ENCODE peak calls at places on chromosomes 16 and 17, in five cellular contexts. F is anterior cingulate cortex, S is adrenal gland, X is NCI-H1092, V is hippocampal formation. O is an unnamed sample.

GRCh38 chr16:27242868-27243590 is 25.5 kb downstream of the NSMCE1 start:
- DNase-seq in X (no peak), V (no peak), S (peak), F (peak), O (no peak)

GRCh38 chr16:3760518-3760917 is 43.2 kb upstream of the TRAP1 start:
- DNase-seq in X (no peak), S (no peak), F (no peak), V (no peak), O (no peak)

GRCh38 chr17:27559996-27560481 is 70.9 kb upstream of the LGALS9 start:
- DNase-seq in F (no peak), V (peak), X (no peak), S (peak), O (peak)

GRCh38 chr16:23979426-23979825 is 143.6 kb downstream of the PRKCB start:
- DNase-seq in V (no peak), X (no peak), S (no peak), F (no peak), O (no peak)

GRCh38 chr17:60535382-60536279 is 9.6 kb upstream of the APPBP2 start:
- DNase-seq in V (no peak), X (no peak), F (no peak), S (no peak), O (no peak)

GRCh38 chr17:46009681-46010596 is 10.9 kb downstream of the STH start:
- DNase-seq in F (no peak), V (no peak), X (no peak), S (peak), O (no peak)

GRCh38 chr16:68526143-68526781 is 12.8 kb upstream of the ZFP90 start:
- DNase-seq in V (no peak), S (no peak), X (no peak), F (no peak), O (no peak)

GRCh38 chr17:59619313-59620063 is at the start of gene CLTC:
- DNase-seq in X (peak), F (peak), V (peak), S (peak), O (peak)

GRCh38 chr17:17729620-17730249 is 48.5 kb downstream of the RAI1 start:
- DNase-seq in V (no peak), X (no peak), S (peak), F (peak), O (no peak)

GRCh38 chr17:79951361-79952264 is 84.1 kb downstream of the TBC1D16 start:
- DNase-seq in F (peak), V (peak), S (peak), X (no peak), O (peak)

GRCh38 chr16:67163164-67163902 is 1.2 kb upstream of the HSF4 start:
- DNase-seq in S (peak), V (peak), X (peak), F (peak), O (no peak)

GRCh38 chr16:7303014-7303676 is 29.5 kb upstream of the RBFOX1 start:
- DNase-seq in F (no peak), V (no peak), X (peak), S (no peak), O (no peak)

GRCh38 chr17:69761767-69762321 is 313.2 kb upstream of the KCNJ16 start:
- DNase-seq in X (no peak), S (no peak), F (no peak), V (no peak), O (no peak)

GRCh38 chr17:57502696-57503307 is 242.3 kb downstream of the CCDC182 start:
- DNase-seq in F (no peak), S (no peak), X (no peak), V (no peak), O (no peak)

GRCh38 chr16:53083123-53083522 is 28.3 kb downstream of the CHD9 start:
- DNase-seq in V (no peak), X (no peak), F (no peak), S (peak), O (no peak)

GRCh38 chr17:62822080-62822904 is 14.2 kb upstream of the MARCHF10 start:
- DNase-seq in F (no peak), X (no peak), S (peak), V (no peak), O (no peak)

GRCh38 chr17:15884731-15885130 is 60.2 kb upstream of the ADORA2B start:
- DNase-seq in F (no peak), V (no peak), S (no peak), X (no peak), O (no peak)

GRCh38 chr17:81277938-81278693 is 17.0 kb downstream of the SLC38A10 start:
- DNase-seq in F (no peak), V (no peak), X (no peak), S (no peak), O (no peak)

GRCh38 chr17:27975146-27976011 is 67.1 kb upstream of the NLK start:
- DNase-seq in F (no peak), V (no peak), S (no peak), X (no peak), O (no peak)

GRCh38 chr16:1308977-1309885 is at the start of gene UBE2I:
- DNase-seq in S (peak), V (peak), F (peak), X (peak), O (peak)

GRCh38 chr16:78742501-78743283 is 643.2 kb downstream of the WWOX start:
- DNase-seq in S (peak), X (no peak), V (no peak), F (no peak), O (no peak)

GRCh38 chr16:89365044-89365467 is 125.3 kb downstream of the ANKRD11 start:
- DNase-seq in V (no peak), S (no peak), X (no peak), F (no peak), O (no peak)

GRCh38 chr17:37830151-37830993 is 85.5 kb upstream of the HNF1B start:
- DNase-seq in F (no peak), S (no peak), X (no peak), V (no peak), O (no peak)

GRCh38 chr17:38341035-38341721 is 2.6 kb downstream of the GPR179 start:
- DNase-seq in V (peak), X (peak), F (peak), S (peak), O (peak)

GRCh38 chr17:50562266-50563094 is 2.0 kb downstream of the CACNA1G start:
- DNase-seq in V (no peak), F (no peak), S (no peak), X (no peak), O (no peak)

GRCh38 chr17:45326566-45326965 is 9.7 kb upstream of the MAP3K14 start:
- DNase-seq in V (no peak), S (peak), X (no peak), F (no peak), O (no peak)

GRCh38 chr16:66858740-66859396 is 14.7 kb downstream of the CA7 start:
- DNase-seq in V (no peak), X (peak), S (peak), F (no peak), O (no peak)

O was measured in NCI-H510A.